ENCODE peak calls at places on chromosomes 5 and 9, in nine cellular contexts. One of them, this sample, is unnamed.

GRCh38 chr5:158780656-158781237 is 319.0 kb downstream of the EBF1 start:
- DNase-seq in DMS 273 treated with DMSO at 0.1 percent for 48 hours: no peak
- DNase-seq in testis: no peak
- DNase-seq in AG08396: no peak
- DNase-seq in NCI-H1417: no peak
- DNase-seq in MM.1S: no peak
- DNase-seq in T-helper 9 cell: no peak
- DNase-seq in glomerular endothelial cell: no peak
- DNase-seq in neural crest cell: no peak
- DNase-seq in this sample: no peak

GRCh38 chr9:21933865-21934264 is 60.3 kb downstream of the CDKN2A start:
- DNase-seq in DMS 273 treated with DMSO at 0.1 percent for 48 hours: no peak
- DNase-seq in testis: no peak
- DNase-seq in AG08396: no peak
- DNase-seq in NCI-H1417: no peak
- DNase-seq in MM.1S: no peak
- DNase-seq in T-helper 9 cell: no peak
- DNase-seq in glomerular endothelial cell: no peak
- DNase-seq in neural crest cell: no peak
- DNase-seq in this sample: no peak

GRCh38 chr9:6692891-6693361 is 47.4 kb upstream of the GLDC start:
- DNase-seq in DMS 273 treated with DMSO at 0.1 percent for 48 hours: no peak
- DNase-seq in testis: no peak
- DNase-seq in AG08396: no peak
- DNase-seq in NCI-H1417: no peak
- DNase-seq in MM.1S: no peak
- DNase-seq in T-helper 9 cell: no peak
- DNase-seq in glomerular endothelial cell: no peak
- DNase-seq in neural crest cell: no peak
- DNase-seq in this sample: no peak

GRCh38 chr5:57066921-57067914 is 106.6 kb upstream of the GPBP1 start:
- DNase-seq in DMS 273 treated with DMSO at 0.1 percent for 48 hours: peak; percentile 44
- DNase-seq in testis: no peak
- DNase-seq in AG08396: no peak
- DNase-seq in NCI-H1417: no peak
- DNase-seq in MM.1S: no peak
- DNase-seq in T-helper 9 cell: no peak
- DNase-seq in glomerular endothelial cell: no peak
- DNase-seq in neural crest cell: no peak
- DNase-seq in this sample: no peak

GRCh38 chr9:101737165-101737704 is 1.2 kb downstream of the GRIN3A start:
- DNase-seq in DMS 273 treated with DMSO at 0.1 percent for 48 hours: no peak
- DNase-seq in testis: no peak
- DNase-seq in AG08396: no peak
- DNase-seq in NCI-H1417: no peak
- DNase-seq in MM.1S: no peak
- DNase-seq in T-helper 9 cell: no peak
- DNase-seq in glomerular endothelial cell: no peak
- DNase-seq in neural crest cell: no peak
- DNase-seq in this sample: no peak

GRCh38 chr9:4985376-4986266 is 549 bp downstream of the JAK2 start:
- DNase-seq in DMS 273 treated with DMSO at 0.1 percent for 48 hours: no peak
- DNase-seq in testis: peak; percentile 61
- DNase-seq in AG08396: peak; percentile 23
- DNase-seq in NCI-H1417: peak; percentile 50
- DNase-seq in MM.1S: peak; percentile 39
- DNase-seq in T-helper 9 cell: peak; percentile 13
- DNase-seq in glomerular endothelial cell: no peak
- DNase-seq in neural crest cell: peak; percentile 15
- DNase-seq in this sample: no peak

GRCh38 chr9:94002316-94003140 is 47.4 kb upstream of the BARX1 start:
- DNase-seq in DMS 273 treated with DMSO at 0.1 percent for 48 hours: peak; percentile 25
- DNase-seq in testis: peak; percentile 71
- DNase-seq in AG08396: peak; percentile 16
- DNase-seq in NCI-H1417: peak; percentile 90
- DNase-seq in MM.1S: peak; percentile 44
- DNase-seq in T-helper 9 cell: no peak
- DNase-seq in glomerular endothelial cell: no peak
- DNase-seq in neural crest cell: peak; percentile 64
- DNase-seq in this sample: peak; percentile 48

GRCh38 chr9:83934569-83935275 is 13.5 kb upstream of the KIF27 start:
- DNase-seq in DMS 273 treated with DMSO at 0.1 percent for 48 hours: no peak
- DNase-seq in testis: no peak
- DNase-seq in AG08396: no peak
- DNase-seq in NCI-H1417: peak; percentile 14
- DNase-seq in MM.1S: no peak
- DNase-seq in T-helper 9 cell: no peak
- DNase-seq in glomerular endothelial cell: no peak
- DNase-seq in neural crest cell: no peak
- DNase-seq in this sample: no peak

GRCh38 chr5:154371687-154372086 is 74.1 kb upstream of the SAP30L start:
- DNase-seq in DMS 273 treated with DMSO at 0.1 percent for 48 hours: no peak
- DNase-seq in testis: peak; percentile 64
- DNase-seq in AG08396: no peak
- DNase-seq in NCI-H1417: no peak
- DNase-seq in MM.1S: no peak
- DNase-seq in T-helper 9 cell: no peak
- DNase-seq in glomerular endothelial cell: no peak
- DNase-seq in neural crest cell: no peak
- DNase-seq in this sample: peak; percentile 75

GRCh38 chr5:97929383-97929782 is 746.3 kb upstream of the RIOK2 start:
- DNase-seq in DMS 273 treated with DMSO at 0.1 percent for 48 hours: no peak
- DNase-seq in testis: no peak
- DNase-seq in AG08396: peak; percentile 11
- DNase-seq in NCI-H1417: no peak
- DNase-seq in MM.1S: no peak
- DNase-seq in T-helper 9 cell: no peak
- DNase-seq in glomerular endothelial cell: no peak
- DNase-seq in neural crest cell: no peak
- DNase-seq in this sample: no peak

GRCh38 chr9:132791699-132792240 is 86.3 kb downstream of the AK8 start:
- DNase-seq in DMS 273 treated with DMSO at 0.1 percent for 48 hours: no peak
- DNase-seq in testis: no peak
- DNase-seq in AG08396: no peak
- DNase-seq in NCI-H1417: no peak
- DNase-seq in MM.1S: no peak
- DNase-seq in T-helper 9 cell: no peak
- DNase-seq in glomerular endothelial cell: no peak
- DNase-seq in neural crest cell: no peak
- DNase-seq in this sample: no peak

GRCh38 chr5:39323542-39323941 is 40.8 kb downstream of the C9 start:
- DNase-seq in DMS 273 treated with DMSO at 0.1 percent for 48 hours: no peak
- DNase-seq in testis: no peak
- DNase-seq in AG08396: no peak
- DNase-seq in NCI-H1417: no peak
- DNase-seq in MM.1S: no peak
- DNase-seq in T-helper 9 cell: no peak
- DNase-seq in glomerular endothelial cell: no peak
- DNase-seq in neural crest cell: no peak
- DNase-seq in this sample: no peak

GRCh38 chr9:73347720-73348119 is 196.1 kb downstream of the ANXA1 start:
- DNase-seq in DMS 273 treated with DMSO at 0.1 percent for 48 hours: no peak
- DNase-seq in testis: no peak
- DNase-seq in AG08396: no peak
- DNase-seq in NCI-H1417: no peak
- DNase-seq in MM.1S: no peak
- DNase-seq in T-helper 9 cell: no peak
- DNase-seq in glomerular endothelial cell: no peak
- DNase-seq in neural crest cell: no peak
- DNase-seq in this sample: no peak

This sample was measured in SK-N-MC.